ENCODE peak calls at places on chromosomes 3 and 15, in eight cellular contexts. P is transverse colon, Z is fibroblast of lung, X is small intestine, O is breast epithelium, I is HepG2, K is colonic mucosa, S is HCT116. V is an unnamed sample. For H3K9me3, the result is how much of the 10 kb centered on the place peaks cover.

GRCh38 chr15:72289597-72290325 is 17.4 kb upstream of the PARP6 start:
- DNase-seq in P (no peak), Z (no peak), X (no peak), O (no peak), I (no peak), K (no peak), S (no peak), V (no peak)

GRCh38 chr3:83002869-83003445 is 1241.5 kb upstream of the GBE1 start:
- DNase-seq in P (no peak), Z (no peak), X (no peak), O (no peak), I (no peak), K (no peak), S (no peak), V (no peak)

GRCh38 chr15:59885832-59886231 is 118.3 kb upstream of the FOXB1 start:
- DNase-seq in P (no peak), Z (no peak), X (no peak), O (no peak), I (no peak), K (no peak), S (no peak), V (no peak)

GRCh38 chr15:60477991-60478632 is 830 bp downstream of the ICE2 start:
- DNase-seq in P (no peak), Z (peak), X (peak), O (no peak), I (peak), K (peak), S (no peak), V (no peak)

GRCh38 chr3:169218314-169218983 is 445.1 kb downstream of the MECOM start:
- DNase-seq in P (peak), Z (peak), X (peak), O (no peak), I (peak), K (peak), S (peak), V (no peak)

GRCh38 chr15:96122077-96123027 is 208.1 kb upstream of the NR2F2 start:
- DNase-seq in P (no peak), Z (peak), X (peak), O (no peak), I (peak), K (no peak), S (peak), V (no peak)

GRCh38 chr3:27134165-27134796 is 234.9 kb downstream of the NEK10 start:
- DNase-seq in P (peak), Z (peak), X (peak), O (peak), I (peak), K (peak), S (peak), V (peak)

GRCh38 chr15:68228971-68229385 is 550 bp downstream of the CLN6 start:
- DNase-seq in P (no peak), Z (no peak), X (no peak), O (no peak), I (no peak), K (no peak), S (no peak), V (no peak)

GRCh38 chr3:150300376-150300775 is 107.7 kb upstream of the TSC22D2 start:
- DNase-seq in P (no peak), Z (no peak), X (no peak), O (no peak), I (no peak), K (no peak), S (no peak), V (no peak)

GRCh38 chr3:16147226-16147625 is 27.3 kb upstream of the GALNT15 start:
- DNase-seq in P (no peak), Z (peak), X (no peak), O (no peak), I (no peak), K (no peak), S (no peak), V (no peak)

GRCh38 chr15:78708713-78709112 is 67.7 kb upstream of the CHRNB4 start:
- DNase-seq in P (no peak), Z (no peak), X (no peak), O (no peak), I (no peak), K (no peak), S (no peak), V (no peak)

GRCh38 chr15:38111070-38111469 is 141.6 kb upstream of the SPRED1 start:
- DNase-seq in P (no peak), Z (no peak), X (no peak), O (no peak), I (no peak), K (no peak), S (no peak), V (no peak)

GRCh38 chr3:176469694-176470205 is 727.5 kb downstream of the TBL1XR1 start:
- DNase-seq in P (no peak), Z (no peak), X (peak), O (no peak), I (peak), K (no peak), S (peak), V (no peak)

GRCh38 chr15:53918180-53919079 is 59.8 kb upstream of the UNC13C start:
- DNase-seq in P (no peak), Z (no peak), X (no peak), O (no peak), I (peak), K (no peak), S (no peak), V (no peak)

GRCh38 chr3:49133226-49133951 is 539 bp upstream of the LAMB2 start:
- DNase-seq in P (peak), Z (peak), X (peak), O (peak), I (peak), K (peak), S (peak), V (no peak)

GRCh38 chr3:152870027-152870426 is 35.1 kb downstream of the P2RY1 start:
- DNase-seq in P (no peak), Z (no peak), X (no peak), O (no peak), I (no peak), K (no peak), S (no peak), V (no peak)

GRCh38 chr3:14441920-14442300 is 39.5 kb downstream of the SLC6A6 start:
- DNase-seq in P (no peak), Z (no peak), X (no peak), O (no peak), I (no peak), K (no peak), S (no peak), V (no peak)

GRCh38 chr3:126621627-126622345 is 33.1 kb downstream of the TXNRD3 start:
- DNase-seq in P (no peak), Z (peak), X (no peak), O (no peak), I (no peak), K (no peak), S (no peak), V (no peak)

GRCh38 chr15:63080638-63081250 is 38.2 kb downstream of the TPM1 start:
- DNase-seq in P (no peak), Z (no peak), X (no peak), O (peak), I (no peak), K (no peak), S (no peak), V (no peak)

GRCh38 chr15:50235794-50236193 is 29.7 kb downstream of the HDC start:
- DNase-seq in P (no peak), Z (peak), X (no peak), O (no peak), I (no peak), K (no peak), S (no peak), V (no peak)

GRCh38 chr3:45353070-45353469 is 35.3 kb upstream of the LARS2 start:
- DNase-seq in P (no peak), Z (no peak), X (no peak), O (no peak), I (no peak), K (no peak), S (no peak), V (no peak)

GRCh38 chr3:18134386-18135082 is 290.6 kb downstream of the SATB1 start:
- DNase-seq in P (no peak), Z (peak), X (no peak), O (no peak), I (no peak), K (no peak), S (no peak), V (no peak)

GRCh38 chr3:182837855-182838454 is 44.7 kb downstream of the ATP11B start:
- DNase-seq in P (no peak), Z (peak), X (peak), O (no peak), I (peak), K (no peak), S (no peak), V (no peak)

GRCh38 chr3:181330821-181331563 is 341.5 kb upstream of the DNAJC19 start:
- DNase-seq in P (no peak), Z (no peak), X (no peak), O (no peak), I (no peak), K (no peak), S (no peak), V (no peak)

GRCh38 chr15:41502787-41503668 is 9.4 kb downstream of the ITPKA start:
- DNase-seq in P (no peak), Z (no peak), X (no peak), O (no peak), I (no peak), K (no peak), S (no peak), V (no peak)

DNA sequence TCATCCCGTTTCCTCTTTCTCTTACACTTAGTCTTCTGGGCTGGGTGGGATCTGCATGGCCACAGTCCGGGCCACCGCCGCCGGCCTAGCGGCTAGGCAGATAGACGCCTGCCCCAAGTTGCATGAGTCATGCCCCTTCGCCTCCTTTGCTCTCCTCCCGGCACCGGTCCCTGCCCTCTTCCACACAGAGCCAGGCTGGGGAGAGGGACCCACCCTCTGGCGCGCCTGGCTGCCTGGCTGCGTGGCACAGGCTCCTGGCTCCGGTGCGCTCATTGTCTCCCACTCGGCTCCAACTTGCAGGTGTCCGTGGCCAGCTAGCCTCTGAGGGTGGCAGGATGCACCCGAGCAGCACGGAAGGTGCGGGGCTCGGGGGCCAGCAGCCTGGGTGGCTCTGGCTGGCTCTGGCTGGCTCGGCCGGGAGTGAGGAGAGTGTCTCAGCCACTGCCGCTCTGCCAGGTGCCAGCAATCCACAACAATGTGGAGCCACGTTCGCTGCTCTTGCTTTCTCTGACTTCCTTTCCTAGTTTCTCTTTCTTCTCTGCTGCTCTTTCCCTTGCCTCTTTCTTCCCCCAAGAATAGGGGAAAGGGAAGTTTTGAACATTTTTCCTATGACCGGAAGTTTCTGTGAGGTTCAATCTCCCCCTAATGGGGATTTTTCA is 22.4 kb upstream of the MTHFS start:
- DNase-seq in P (no peak), Z (no peak), X (no peak), O (no peak), I (no peak), K (no peak), S (no peak), V (no peak)
- H3K9me3 ChIP-seq in P (half or more), Z (under half), X (under half), O (half or more), I (under half), K (under half), S (under half), V (under half)

DNA sequence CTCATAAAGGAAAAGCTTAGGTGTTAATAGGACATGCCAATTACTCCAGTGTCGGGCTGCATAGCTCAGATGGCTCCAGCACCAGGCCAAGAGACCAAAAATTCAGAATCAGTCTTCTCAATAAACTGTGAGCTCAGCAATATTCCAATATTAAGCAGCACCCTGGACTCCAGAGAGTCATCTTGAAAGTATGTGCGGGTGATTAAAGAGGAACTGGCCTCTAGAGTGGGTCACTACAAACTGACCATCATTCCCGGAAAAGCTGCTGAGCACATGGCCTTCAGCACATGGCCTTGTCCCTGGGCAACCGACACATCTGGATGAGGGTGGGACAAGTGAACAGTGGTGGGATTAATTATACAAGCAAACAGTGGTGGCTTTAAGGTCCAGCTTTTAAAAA is 59.0 kb downstream of the MAGI1 start:
- DNase-seq in P (no peak), Z (peak), X (no peak), O (no peak), I (no peak), K (no peak), S (no peak), V (no peak)
- H3K9me3 ChIP-seq in P (under half), Z (under half), X (under half), O (under half), I (under half), K (under half), S (under half), V (under half)

GRCh38 chr3:123787133-123787532 is 97.0 kb downstream of the MYLK start:
- DNase-seq in P (peak), Z (no peak), X (peak), O (no peak), I (no peak), K (peak), S (no peak), V (no peak)

GRCh38 chr3:123783050-123783724 is 100.9 kb downstream of the MYLK start:
- DNase-seq in P (no peak), Z (peak), X (peak), O (no peak), I (peak), K (no peak), S (no peak), V (no peak)

GRCh38 chr3:123788706-123789105 is 95.4 kb downstream of the MYLK start:
- DNase-seq in P (no peak), Z (no peak), X (no peak), O (no peak), I (no peak), K (no peak), S (no peak), V (no peak)

GRCh38 chr3:123783811-123784210 is 100.3 kb downstream of the MYLK start:
- DNase-seq in P (peak), Z (no peak), X (peak), O (no peak), I (no peak), K (peak), S (no peak), V (no peak)

DNA sequence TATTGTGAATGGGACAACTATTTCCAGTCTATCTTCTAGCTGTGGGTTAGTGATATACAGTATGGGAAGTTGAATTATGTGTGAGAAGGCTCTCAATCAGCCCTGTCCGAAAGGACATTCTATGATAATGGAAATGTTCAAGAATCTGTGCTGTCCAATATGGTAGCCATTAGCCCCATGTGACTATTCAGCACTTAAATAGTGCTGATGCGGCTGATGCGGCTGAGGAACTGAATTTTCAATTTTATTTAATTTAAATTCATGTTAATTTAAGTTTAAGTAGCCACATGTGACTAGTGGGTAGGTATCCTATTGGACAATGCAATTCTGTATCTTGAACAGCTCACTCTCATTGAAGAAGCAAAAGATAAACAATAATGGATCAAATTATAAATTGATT is 98.5 kb downstream of the MYLK start:
- DNase-seq in P (no peak), Z (no peak), X (no peak), O (no peak), I (no peak), K (no peak), S (no peak), V (no peak)
- H3K9me3 ChIP-seq in P (under half), Z (under half), X (under half), O (under half), I (under half), K (under half), S (under half), V (under half)

GRCh38 chr15:46131876-46132275 is 497.0 kb downstream of the SQOR start:
- DNase-seq in P (no peak), Z (no peak), X (no peak), O (no peak), I (no peak), K (no peak), S (no peak), V (no peak)

GRCh38 chr15:46126581-46126980 is 491.8 kb downstream of the SQOR start:
- DNase-seq in P (no peak), Z (no peak), X (no peak), O (no peak), I (no peak), K (no peak), S (no peak), V (no peak)

GRCh38 chr15:46129145-46129544 is 494.3 kb downstream of the SQOR start:
- DNase-seq in P (no peak), Z (no peak), X (no peak), O (no peak), I (no peak), K (no peak), S (no peak), V (no peak)

GRCh38 chr15:46127361-46127874 is 492.6 kb downstream of the SQOR start:
- DNase-seq in P (no peak), Z (peak), X (no peak), O (no peak), I (no peak), K (no peak), S (no peak), V (no peak)
- H3K9me3 ChIP-seq in P (under half), Z (under half), X (under half), O (under half), I (half or more), K (under half), S (under half), V (under half)

GRCh38 chr3:185828755-185829154 is 3.9 kb upstream of the IGF2BP2 start:
- DNase-seq in P (no peak), Z (no peak), X (no peak), O (no peak), I (no peak), K (no peak), S (no peak), V (no peak)

GRCh38 chr3:185825379-185825638 is 467 bp upstream of the IGF2BP2 start:
- DNase-seq in P (no peak), Z (no peak), X (no peak), O (no peak), I (no peak), K (no peak), S (no peak), V (no peak)

GRCh38 chr3:185825639-185826481 is 1.0 kb upstream of the IGF2BP2 start:
- DNase-seq in P (peak), Z (peak), X (peak), O (no peak), I (no peak), K (peak), S (no peak), V (no peak)

GRCh38 chr3:185830018-185830797 is 5.4 kb upstream of the IGF2BP2 start:
- DNase-seq in P (no peak), Z (no peak), X (no peak), O (no peak), I (no peak), K (no peak), S (no peak), V (no peak)

DNA sequence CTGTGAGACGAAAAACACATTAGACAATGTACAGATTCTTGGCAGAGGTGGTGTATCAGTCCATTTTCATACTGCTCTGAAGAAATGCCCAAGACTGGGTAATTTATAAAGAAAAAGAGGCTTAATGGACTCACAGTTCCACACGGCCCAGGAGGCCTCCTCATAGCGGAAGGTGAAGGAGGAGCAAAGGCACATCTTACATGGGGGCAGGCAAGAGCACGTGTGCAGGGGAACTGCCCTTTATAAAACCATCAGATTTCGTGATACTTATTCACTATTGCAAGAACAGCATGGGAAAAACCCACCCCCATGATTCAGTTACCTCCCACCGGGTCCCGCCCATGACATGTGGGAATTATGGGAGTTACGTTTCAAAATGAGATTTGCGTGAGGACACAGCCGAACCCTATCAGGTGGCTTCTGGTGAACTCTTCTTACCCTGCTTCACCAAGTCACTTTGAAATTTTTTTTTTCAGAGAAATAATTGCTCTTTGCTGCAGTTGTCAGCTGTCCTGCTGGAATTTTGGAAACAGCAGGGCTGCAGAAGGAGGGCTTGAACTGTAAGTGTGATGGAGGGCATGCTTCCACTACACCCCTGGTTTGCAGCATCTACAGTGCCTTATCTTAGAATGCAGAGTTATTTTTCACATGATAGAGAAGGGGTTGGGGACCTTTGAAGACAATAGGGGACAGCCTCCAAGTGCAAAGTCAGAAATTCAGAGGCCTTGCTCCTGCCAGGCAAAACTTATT is 2.9 kb upstream of the IGF2BP2 start:
- DNase-seq in P (no peak), Z (no peak), X (no peak), O (no peak), I (no peak), K (no peak), S (no peak), V (no peak)
- H3K9me3 ChIP-seq in P (under half), Z (under half), X (under half), O (under half), I (under half), K (under half), S (under half), V (under half)

DNA sequence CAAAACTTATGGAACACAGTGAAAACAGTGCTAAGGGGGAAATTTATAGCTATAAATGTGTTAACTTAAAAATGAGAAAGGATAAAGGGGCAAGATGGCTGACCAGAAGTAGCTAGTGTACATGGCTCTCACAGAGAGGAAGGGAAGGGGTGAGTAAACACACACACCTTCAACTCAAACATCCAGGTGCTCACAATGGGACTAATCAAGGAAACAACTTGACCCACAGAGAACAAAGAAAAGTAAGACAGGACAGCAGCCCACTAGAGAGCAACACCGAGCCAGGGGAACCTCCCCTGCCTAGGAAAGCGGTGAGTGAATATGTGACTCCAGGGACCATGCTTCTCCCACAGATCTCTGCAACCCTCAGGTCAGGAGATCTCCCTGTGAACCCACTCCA is 85.0 kb upstream of the UBP1 start:
- DNase-seq in P (no peak), Z (no peak), X (no peak), O (no peak), I (no peak), K (peak), S (no peak), V (no peak)
- H3K9me3 ChIP-seq in P (under half), Z (under half), X (under half), O (under half), I (under half), K (under half), S (under half), V (under half)

DNA sequence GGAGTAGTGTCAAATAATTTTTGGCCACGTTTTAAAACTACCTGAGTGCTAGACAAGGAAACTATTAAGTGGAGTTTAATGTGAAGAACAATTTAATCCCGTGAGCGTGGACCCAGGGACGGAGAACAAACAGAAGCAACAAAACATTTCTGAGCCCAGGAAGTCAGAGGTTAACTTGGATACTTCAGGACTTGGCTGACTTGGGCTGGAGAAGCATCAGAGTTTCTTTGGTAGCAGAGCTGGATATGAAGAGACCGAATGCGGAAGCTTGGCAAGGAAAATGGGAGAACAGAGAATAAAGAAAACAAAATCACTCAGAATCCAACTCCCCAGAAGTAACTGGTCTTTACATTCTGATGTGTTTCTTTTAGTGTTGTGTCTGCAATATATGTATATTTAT is 17.0 kb upstream of the PLOD2 start:
- DNase-seq in P (no peak), Z (no peak), X (no peak), O (no peak), I (no peak), K (no peak), S (no peak), V (no peak)
- H3K9me3 ChIP-seq in P (under half), Z (under half), X (under half), O (under half), I (under half), K (under half), S (under half), V (under half)

V was measured in T-helper 17 cell.